ENCODE peak calls at places on chromosomes 13 and 19, in four cellular contexts. F, L, Z and M are unnamed samples.

GRCh38 chr13:105035092-105035491 is 1500.4 kb downstream of the EFNB2 start:
- DNase-seq in F (no peak), L (no peak), Z (no peak), M (no peak)

GRCh38 chr13:33233547-33233946 is 52.0 kb downstream of the STARD13 start:
- DNase-seq in F (no peak), L (no peak), Z (no peak), M (no peak)

GRCh38 chr19:10270616-10271394 is at the start of gene ICAM1:
- DNase-seq in F (no peak), L (peak), Z (peak), M (peak)

GRCh38 chr13:29917573-29918091 is 67.2 kb upstream of the UBL3 start:
- DNase-seq in F (no peak), L (no peak), Z (no peak), M (peak)

GRCh38 chr13:82688400-82688999 is 1193.8 kb downstream of the SLITRK1 start:
- DNase-seq in F (no peak), L (no peak), Z (peak), M (peak)

GRCh38 chr19:1019616-1019961 is 1.3 kb downstream of the TMEM259 start:
- DNase-seq in F (no peak), L (no peak), Z (no peak), M (no peak)

GRCh38 chr19:18317998-18318800 is 4.7 kb downstream of the LSM4 start:
- DNase-seq in F (no peak), L (no peak), Z (no peak), M (no peak)

GRCh38 chr19:16463991-16464575 is 7.7 kb downstream of the EPS15L1 start:
- DNase-seq in F (no peak), L (no peak), Z (peak), M (no peak)

GRCh38 chr13:69264362-69265334 is 843.0 kb upstream of the ATXN8OS start:
- DNase-seq in F (no peak), L (no peak), Z (no peak), M (no peak)

GRCh38 chr19:45103625-45104319 is 10.8 kb downstream of the PPP1R37 start:
- DNase-seq in F (no peak), L (no peak), Z (no peak), M (no peak)

GRCh38 chr13:54018485-54018884 is 989.9 kb downstream of the OLFM4 start:
- DNase-seq in F (no peak), L (no peak), Z (no peak), M (no peak)